ENCODE peak calls at places on chromosomes 4 and X, in five cellular contexts. H is choroid plexus epithelial cell, T is tibial artery, L is stomach, F is omental fat pad. R is an unnamed sample.

GRCh38 chr4:37762294-37763163 is 64.0 kb upstream of the PGM2 start:
- DNase-seq in T (no peak), F (no peak), H (peak; percentile 77), L (peak; percentile 38), R (no peak)

GRCh38 chr4:34035225-34035624 is 2209.1 kb downstream of the ARAP2 start:
- DNase-seq in T (no peak), L (no peak), F (no peak), H (no peak), R (no peak)

GRCh38 chr4:76867880-76868655 is 29.9 kb downstream of the SOWAHB start:
- DNase-seq in H (no peak), T (no peak), F (no peak), L (peak; percentile 51), R (no peak)

GRCh38 chr4:182556576-182556975 is 313.4 kb downstream of the TENM3 start:
- DNase-seq in H (no peak), L (no peak), T (no peak), F (no peak), R (peak; percentile 59)

GRCh38 chr4:153661215-153661822 is 22.8 kb upstream of the TLR2 start:
- DNase-seq in L (no peak), F (no peak), H (peak; percentile 73), T (no peak), R (no peak)

GRCh38 chr4:51884606-51885005 is 41.7 kb downstream of the DCUN1D4 start:
- DNase-seq in T (no peak), H (no peak), F (no peak), L (no peak), R (no peak)

GRCh38 chrX:122582280-122582679 is 601.8 kb upstream of the GRIA3 start:
- DNase-seq in F (no peak), T (no peak), H (no peak), L (no peak), R (no peak)

GRCh38 chrX:37644381-37645305 is 40.9 kb upstream of the XK start:
- DNase-seq in T (no peak), L (no peak), F (no peak), H (no peak), R (no peak)

GRCh38 chrX:102712216-102712966 is at the start of gene GPRASP2:
- DNase-seq in L (peak; percentile 48), T (peak; percentile 78), F (no peak), H (no peak), R (peak; percentile 10)

GRCh38 chrX:81195712-81196111 is 6.0 kb downstream of the HMGN5 start:
- DNase-seq in T (no peak), H (peak; percentile 74), F (peak; percentile 38), L (peak; percentile 57), R (peak; percentile 48)

GRCh38 chrX:39808471-39808917 is 289.3 kb downstream of the BCOR start:
- DNase-seq in F (no peak), L (no peak), H (peak; percentile 84), T (peak; percentile 79), R (peak; percentile 85)

GRCh38 chr4:40845136-40845910 is 95.6 kb downstream of the NSUN7 start:
- DNase-seq in H (no peak), F (no peak), T (no peak), L (no peak), R (no peak)

GRCh38 chrX:3545901-3546300 is 167.5 kb downstream of the PRKX start:
- DNase-seq in H (no peak), T (no peak), F (no peak), L (no peak), R (no peak)

GRCh38 chr4:102826105-102826889 is 1.1 kb downstream of the UBE2D3 start:
- DNase-seq in T (no peak), H (no peak), F (peak; percentile 32), L (no peak), R (no peak)

GRCh38 chr4:169252339-169253086 is 18.2 kb downstream of the SH3RF1 start:
- DNase-seq in L (no peak), H (peak; percentile 93), F (no peak), T (no peak), R (peak; percentile 64)

GRCh38 chr4:76585897-76586360 is 150.9 kb downstream of the SHROOM3 start:
- DNase-seq in L (peak; percentile 95), F (peak; percentile 37), T (peak; percentile 94), H (peak; percentile 76), R (peak; percentile 45)

GRCh38 chr4:70177117-70177516 is 18.4 kb upstream of the ODAM start:
- DNase-seq in L (no peak), H (no peak), T (no peak), F (no peak), R (no peak)
- TF ChIP-seq CTCF in L (no peak), H (no peak), T (no peak), F (no peak), R (no peak)

GRCh38 chrX:74232859-74233258 is 71.1 kb upstream of the ZCCHC13 start:
- DNase-seq in L (no peak), H (peak; percentile 67), F (no peak), T (no peak), R (peak; percentile 14)
- TF ChIP-seq CTCF in L (no peak), H (peak; percentile 22), F (no peak), T (no peak), R (no peak)

GRCh38 chrX:41275661-41276609 is 58.0 kb upstream of the DDX3X start:
- DNase-seq in T (peak; percentile 78), H (peak; percentile 59), F (no peak), L (peak; percentile 62), R (peak; percentile 46)
- TF ChIP-seq CTCF in T (peak; percentile 27), H (peak; percentile 52), F (no peak), L (peak; percentile 47), R (peak; percentile 44)

GRCh38 chrX:119067023-119067739 is 5.6 kb upstream of the CT47C1 start:
- DNase-seq in F (no peak), H (peak; percentile 75), T (peak; percentile 71), L (peak; percentile 57), R (peak; percentile 52)
- TF ChIP-seq CTCF in F (no peak), H (peak; percentile 79), T (peak; percentile 63), L (peak; percentile 58), R (peak; percentile 65)

GRCh38 chr4:147731611-147732515 is at the start of gene ARHGAP10:
- DNase-seq in T (peak; percentile 88), L (peak; percentile 73), F (peak; percentile 50), H (peak; percentile 72), R (peak; percentile 82)

GRCh38 chr4:147727476-147728028 is 4.3 kb upstream of the ARHGAP10 start:
- DNase-seq in T (no peak), F (no peak), L (no peak), H (no peak), R (no peak)

GRCh38 chr4:147733614-147734344 is 1.9 kb downstream of the ARHGAP10 start:
- DNase-seq in T (peak; percentile 74), H (peak; percentile 67), F (no peak), L (no peak), R (peak; percentile 31)

GRCh38 chr4:147732516-147733193 is 767 bp downstream of the ARHGAP10 start:
- DNase-seq in H (peak; percentile 59), T (peak; percentile 68), F (no peak), L (no peak), R (peak; percentile 47)

GRCh38 chr4:147730333-147730732 is 1.6 kb upstream of the ARHGAP10 start:
- DNase-seq in L (no peak), T (no peak), F (no peak), H (peak; percentile 61), R (peak; percentile 33)
- TF ChIP-seq CTCF in L (no peak), T (no peak), F (no peak), H (peak; percentile 45), R (peak; percentile 16)

DNA sequence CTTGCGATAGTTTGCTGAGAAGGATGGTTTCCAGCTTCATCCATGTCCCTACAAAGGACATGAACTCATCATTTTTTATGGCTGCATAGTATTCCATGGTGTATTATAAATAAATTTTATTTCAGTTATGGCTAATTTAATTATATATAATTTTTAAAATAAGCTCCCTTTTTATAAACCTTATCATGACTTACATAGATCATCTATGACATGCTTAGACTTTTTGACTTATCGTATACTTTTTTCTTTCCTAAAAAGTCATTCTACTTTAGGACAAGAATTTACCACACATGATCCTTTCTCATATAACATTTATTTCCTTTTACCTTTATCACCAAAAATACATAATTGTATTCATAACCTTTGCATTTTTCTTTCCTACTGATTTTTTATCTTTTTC is 376.5 kb downstream of the CCSER1 start:
- DNase-seq in F (no peak), T (no peak), L (no peak), H (no peak), R (no peak)
- TF ChIP-seq CTCF in F (no peak), T (no peak), L (no peak), H (no peak), R (no peak)

GRCh38 chr4:10161840-10162239 is 45.2 kb upstream of the WDR1 start:
- DNase-seq in T (peak; percentile 35), H (no peak), F (no peak), L (no peak), R (no peak)

GRCh38 chr4:10158355-10158942 is 41.9 kb upstream of the WDR1 start:
- DNase-seq in H (peak; percentile 19), L (peak; percentile 35), F (no peak), T (no peak), R (no peak)

GRCh38 chr4:10161146-10161545 is 44.5 kb upstream of the WDR1 start:
- DNase-seq in L (no peak), H (peak; percentile 25), F (no peak), T (peak; percentile 34), R (no peak)

GRCh38 chr4:10159671-10160070 is 43.1 kb upstream of the WDR1 start:
- DNase-seq in H (no peak), L (no peak), T (no peak), F (no peak), R (no peak)

GRCh38 chr4:10160280-10160856 is 43.8 kb upstream of the WDR1 start:
- DNase-seq in H (peak; percentile 65), T (no peak), L (no peak), F (no peak), R (no peak)
- TF ChIP-seq CTCF in H (peak; percentile 54), T (no peak), L (peak; percentile 16), F (no peak), R (peak; percentile 6)

GRCh38 chr4:125317526-125317880 is 2.7 kb downstream of the FAT4 start:
- DNase-seq in T (no peak), L (no peak), H (peak; percentile 62), F (no peak), R (peak; percentile 53)
- TF ChIP-seq CTCF in T (no peak), L (no peak), H (peak; percentile 75), F (no peak), R (peak; percentile 64)

R was measured in astrocyte of the spinal cord.